ENCODE peak calls at places on chromosomes 11 and 22, in five cellular contexts. E, O, Q, S and Z are unnamed samples.
A peak's percentile ranks its signal among the peaks of the same experiment; 100 is the strongest.

GRCh38 chr11:8335683-8336082 is 72.0 kb upstream of the LMO1 start:
- DNase-seq in E (no peak), O (no peak), Q (no peak), S (no peak), Z (no peak)

GRCh38 chr11:118620529-118621070 is 13.2 kb downstream of the PHLDB1 start:
- DNase-seq in E (no peak), O (peak; percentile 48), Q (no peak), S (no peak), Z (no peak)

GRCh38 chr22:49240472-49240871 is 587.2 kb downstream of the BRD1 start:
- DNase-seq in E (peak; percentile 43), O (no peak), Q (no peak), S (no peak), Z (peak; percentile 83)

GRCh38 chr11:105553015-105553414 is 56.9 kb upstream of the GRIA4 start:
- DNase-seq in E (no peak), O (peak; percentile 9), Q (no peak), S (peak; percentile 3), Z (no peak)

GRCh38 chr11:1564535-1565172 is 7.4 kb downstream of the DUSP8 start:
- DNase-seq in E (no peak), O (peak; percentile 72), Q (peak; percentile 28), S (peak; percentile 83), Z (peak; percentile 85)

GRCh38 chr22:25113316-25113721 is 86.3 kb upstream of the CRYBB3 start:
- DNase-seq in E (no peak), O (no peak), Q (no peak), S (no peak), Z (no peak)

GRCh38 chr11:66957971-66958231 is 282 bp downstream of the PC start:
- DNase-seq in E (no peak), O (no peak), Q (no peak), S (no peak), Z (no peak)

GRCh38 chr11:61694971-61695706 is 14.9 kb downstream of the DAGLA start:
- DNase-seq in E (no peak), O (no peak), Q (no peak), S (no peak), Z (no peak)

GRCh38 chr11:40432358-40432757 is 1027.1 kb downstream of the LRRC4C start:
- DNase-seq in E (no peak), O (no peak), Q (no peak), S (no peak), Z (no peak)

GRCh38 chr11:11463397-11463796 is 110.3 kb upstream of the CSNK2A3 start:
- DNase-seq in E (no peak), O (no peak), Q (no peak), S (no peak), Z (peak; percentile 93)

GRCh38 chr11:44301856-44302231 is 8.1 kb downstream of the ALX4 start:
- DNase-seq in E (no peak), O (no peak), Q (no peak), S (no peak), Z (no peak)

GRCh38 chr22:24305260-24305692 is 34.6 kb downstream of the SPECC1L start:
- DNase-seq in E (no peak), O (peak; percentile 71), Q (peak; percentile 12), S (no peak), Z (no peak)

GRCh38 chr11:76410771-76411423 is 29.8 kb downstream of the GVQW3 start:
- DNase-seq in E (no peak), O (no peak), Q (no peak), S (no peak), Z (no peak)

GRCh38 chr22:24025475-24025874 is 14.4 kb downstream of the CABIN1 start:
- DNase-seq in E (no peak), O (no peak), Q (no peak), S (no peak), Z (peak; percentile 54)

GRCh38 chr22:45262931-45263789 is 21.6 kb upstream of the UPK3A start:
- DNase-seq in E (no peak), O (no peak), Q (no peak), S (no peak), Z (no peak)

GRCh38 chr22:21591695-21592094 is 24.2 kb downstream of the UBE2L3 start:
- DNase-seq in E (no peak), O (no peak), Q (no peak), S (no peak), Z (no peak)

GRCh38 chr22:25219948-25220442 is 556 bp downstream of the CRYBB2 start:
- DNase-seq in E (no peak), O (no peak), Q (no peak), S (no peak), Z (no peak)

GRCh38 chr22:47645450-47645914 is 883.0 kb downstream of the TBC1D22A start:
- DNase-seq in E (no peak), O (no peak), Q (no peak), S (no peak), Z (no peak)

GRCh38 chr11:108914211-108914610 is 249.3 kb downstream of the DDX10 start:
- DNase-seq in E (no peak), O (no peak), Q (no peak), S (no peak), Z (no peak)

GRCh38 chr22:33896801-33897620 is 23.3 kb downstream of the LARGE1 start:
- DNase-seq in E (no peak), O (peak; percentile 34), Q (no peak), S (no peak), Z (no peak)

GRCh38 chr11:93024376-93024775 is 54.9 kb downstream of the MTNR1B start:
- DNase-seq in E (no peak), O (no peak), Q (no peak), S (no peak), Z (no peak)

GRCh38 chr22:22770280-22770871 is 117.2 kb upstream of the IGLL5 start:
- DNase-seq in E (peak; percentile 58), O (peak; percentile 31), Q (peak; percentile 57), S (no peak), Z (peak; percentile 80)

GRCh38 chr11:114439229-114440120 is at the start of gene REXO2:
- DNase-seq in E (peak; percentile 94), O (peak; percentile 97), Q (peak; percentile 93), S (peak; percentile 80), Z (peak; percentile 98)

GRCh38 chr11:62498492-62499286 is 47.9 kb downstream of the AHNAK start:
- DNase-seq in E (no peak), O (no peak), Q (no peak), S (no peak), Z (no peak)

GRCh38 chr22:35554297-35554845 is 13.7 kb downstream of the RASD2 start:
- DNase-seq in E (no peak), O (no peak), Q (no peak), S (no peak), Z (no peak)

GRCh38 chr11:29773656-29774264 is 243.1 kb downstream of the KCNA4 start:
- DNase-seq in E (no peak), O (peak; percentile 93), Q (no peak), S (no peak), Z (no peak)

GRCh38 chr11:126497581-126498109 is 142.2 kb downstream of the ST3GAL4 start:
- DNase-seq in E (no peak), O (no peak), Q (no peak), S (no peak), Z (no peak)

GRCh38 chr22:39405346-39406085 is 5.9 kb downstream of the TAB1 start:
- DNase-seq in E (no peak), O (peak; percentile 75), Q (no peak), S (no peak), Z (no peak)
- TF ChIP-seq CTCF in E (no peak), O (peak; percentile 44), Q (no peak), S (peak; percentile 31), Z (no peak)

GRCh38 chr11:46669606-46670243 is 30.7 kb downstream of the ARHGAP1 start:
- DNase-seq in E (no peak), O (no peak), Q (no peak), S (no peak), Z (no peak)
- TF ChIP-seq CTCF in E (no peak), O (peak; percentile 13), Q (no peak), S (peak; percentile 24), Z (no peak)

GRCh38 chr22:31079095-31079642 is 1.9 kb upstream of the SMTN start:
- DNase-seq in E (no peak), O (no peak), Q (no peak), S (no peak), Z (no peak)

GRCh38 chr22:31080164-31080847 is 812 bp upstream of the SMTN start:
- DNase-seq in E (no peak), O (no peak), Q (no peak), S (no peak), Z (no peak)

GRCh38 chr22:31082606-31083376 is 1.7 kb downstream of the SMTN start:
- DNase-seq in E (peak; percentile 90), O (peak; percentile 81), Q (peak; percentile 57), S (no peak), Z (no peak)

GRCh38 chr22:31081963-31082605 is 966 bp downstream of the SMTN start:
- DNase-seq in E (peak; percentile 71), O (no peak), Q (no peak), S (no peak), Z (no peak)

DNA sequence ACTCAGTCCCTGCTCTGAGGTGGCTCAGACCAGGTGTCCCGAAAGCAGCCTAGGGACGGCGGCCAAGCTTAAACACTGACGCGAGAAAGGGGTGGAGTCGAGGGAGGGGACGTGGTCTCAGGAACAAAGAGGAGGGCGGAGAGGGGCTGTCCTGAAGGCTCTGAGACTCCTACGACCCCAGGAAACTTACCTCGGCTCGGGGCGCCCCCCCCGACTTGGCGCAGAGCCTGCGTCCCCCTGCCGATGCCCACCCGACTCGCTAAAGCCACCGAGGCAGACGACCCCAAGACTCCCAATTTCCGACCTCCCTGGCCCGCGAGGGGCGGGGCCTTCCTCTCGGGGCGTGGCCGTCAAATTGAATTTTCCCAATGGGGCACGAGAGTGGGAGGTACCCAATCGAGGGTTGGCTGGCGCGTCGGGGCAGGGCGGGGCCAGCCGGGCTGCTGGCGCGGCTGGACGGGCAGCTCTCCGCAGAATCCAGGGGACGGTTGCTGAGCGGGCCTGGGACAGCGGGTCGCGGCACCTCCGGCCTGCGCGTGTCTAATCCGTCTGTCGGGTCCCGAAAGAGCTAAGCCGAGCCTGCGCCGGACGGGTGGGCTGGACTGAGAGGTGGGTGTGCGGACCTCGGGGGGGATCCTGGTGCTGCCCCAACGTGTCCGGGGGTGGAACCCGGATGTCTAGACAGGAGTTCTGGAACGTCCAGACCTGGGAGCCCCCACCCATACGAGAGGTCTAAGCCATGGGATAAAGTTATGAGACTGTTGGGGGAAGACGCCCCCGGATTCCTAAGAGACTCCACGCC is at the start of gene SMTN:
- DNase-seq in E (peak; percentile 96), O (peak; percentile 88), Q (peak; percentile 91), S (peak; percentile 60), Z (peak; percentile 96)
- TF ChIP-seq CTCF in E (no peak), O (no peak), Q (no peak), S (peak; percentile 7), Z (no peak)

GRCh38 chr11:22169833-22170232 is 23.1 kb upstream of the ANO5 start:
- DNase-seq in E (no peak), O (peak; percentile 9), Q (no peak), S (no peak), Z (no peak)
- TF ChIP-seq CTCF in E (no peak), O (peak; percentile 39), Q (no peak), S (no peak), Z (peak; percentile 48)